ENCODE peak calls at places on chromosomes 7 and 10, in five cellular contexts. Z, G, N, F and R are unnamed samples.

GRCh38 chr10:103493362-103493871 is at the start of gene NEURL1:
- DNase-seq in Z (peak), G (peak), N (no peak), F (no peak), R (no peak)

GRCh38 chr10:20855398-20856038 is 41.6 kb downstream of the NEBL start:
- DNase-seq in Z (no peak), G (no peak), N (no peak), F (peak), R (no peak)

GRCh38 chr10:101130984-101131961 is at the start of gene TLX1:
- DNase-seq in Z (no peak), G (no peak), N (peak), F (no peak), R (no peak)

GRCh38 chr10:90885176-90885575 is 13.4 kb downstream of the RPP30 start:
- DNase-seq in Z (no peak), G (no peak), N (no peak), F (no peak), R (no peak)

GRCh38 chr7:47893238-47893637 is 55.0 kb downstream of the PKD1L1 start:
- DNase-seq in Z (no peak), G (no peak), N (peak), F (no peak), R (peak)

GRCh38 chr7:24401628-24402593 is 117.9 kb downstream of the NPY start:
- DNase-seq in Z (no peak), G (no peak), N (no peak), F (peak), R (peak)

GRCh38 chr10:13998090-13998838 is 332.5 kb downstream of the FRMD4A start:
- DNase-seq in Z (no peak), G (no peak), N (no peak), F (no peak), R (no peak)

GRCh38 chr7:132742152-132742551 is 165.9 kb upstream of the PLXNA4 start:
- DNase-seq in Z (no peak), G (no peak), N (peak), F (peak), R (peak)

GRCh38 chr7:158863611-158864506 is 7.5 kb downstream of the DYNC2I1 start:
- DNase-seq in Z (peak), G (peak), N (peak), F (peak), R (peak)

GRCh38 chr10:24762966-24763623 is 39.4 kb upstream of the ARHGAP21 start:
- DNase-seq in Z (no peak), G (no peak), N (peak), F (peak), R (peak)

GRCh38 chr10:29482591-29483421 is 152.0 kb downstream of the SVIL start:
- DNase-seq in Z (peak), G (no peak), N (no peak), F (no peak), R (no peak)

GRCh38 chr7:2903686-2904162 is 59.6 kb upstream of the GNA12 start:
- DNase-seq in Z (no peak), G (no peak), N (no peak), F (no peak), R (no peak)

GRCh38 chr10:100655760-100656421 is 89.5 kb upstream of the PAX2 start:
- DNase-seq in Z (no peak), G (no peak), N (no peak), F (no peak), R (no peak)

GRCh38 chr7:156475179-156475578 is 165.4 kb upstream of the RNF32 start:
- DNase-seq in Z (no peak), G (no peak), N (no peak), F (no peak), R (no peak)

GRCh38 chr10:48224979-48225560 is 49.4 kb downstream of the FRMPD2 start:
- DNase-seq in Z (no peak), G (no peak), N (no peak), F (no peak), R (no peak)

GRCh38 chr7:50508471-50508943 is 56.7 kb downstream of the DDC start:
- DNase-seq in Z (no peak), G (peak), N (no peak), F (no peak), R (no peak)

GRCh38 chr10:29648114-29648982 is 13.6 kb upstream of the SVIL start:
- DNase-seq in Z (peak), G (no peak), N (no peak), F (no peak), R (no peak)

GRCh38 chr10:118595598-118596425 is at the start of gene PRLHR:
- DNase-seq in Z (no peak), G (no peak), N (peak), F (no peak), R (peak)

GRCh38 chr10:62870866-62871265 is 54.7 kb upstream of the EGR2 start:
- DNase-seq in Z (no peak), G (no peak), N (no peak), F (no peak), R (no peak)

GRCh38 chr7:1934756-1935155 is 264.7 kb downstream of the ELFN1 start:
- DNase-seq in Z (no peak), G (no peak), N (no peak), F (no peak), R (no peak)

GRCh38 chr7:4882169-4882741 is 1.3 kb downstream of the RADIL start:
- DNase-seq in Z (no peak), G (no peak), N (no peak), F (no peak), R (no peak)

GRCh38 chr10:79171504-79171903 is 102.7 kb downstream of the ZMIZ1 start:
- DNase-seq in Z (no peak), G (no peak), N (no peak), F (no peak), R (no peak)

GRCh38 chr7:108347616-108348015 is 108.6 kb downstream of the NRCAM start:
- DNase-seq in Z (no peak), G (no peak), N (peak), F (peak), R (peak)

GRCh38 chr7:87784424-87784823 is 91.7 kb downstream of the SLC25A40 start:
- DNase-seq in Z (no peak), G (no peak), N (no peak), F (no peak), R (no peak)

GRCh38 chr7:91050677-91051076 is 213.6 kb upstream of the FZD1 start:
- DNase-seq in Z (no peak), G (no peak), N (no peak), F (no peak), R (no peak)

GRCh38 chr7:112723416-112723815 is 66.8 kb downstream of the TMEM168 start:
- DNase-seq in Z (no peak), G (no peak), N (no peak), F (no peak), R (no peak)

GRCh38 chr7:39042706-39043105 is 65.0 kb downstream of the POU6F2 start:
- DNase-seq in Z (no peak), G (no peak), N (no peak), F (no peak), R (no peak)

GRCh38 chr7:81081626-81082025 is 162.8 kb upstream of the SEMA3C start:
- DNase-seq in Z (no peak), G (no peak), N (no peak), F (no peak), R (no peak)

GRCh38 chr10:96619120-96619519 is 32.3 kb upstream of the TM9SF3 start:
- DNase-seq in Z (no peak), G (no peak), N (no peak), F (no peak), R (no peak)

GRCh38 chr7:22625251-22625650 is 101.7 kb upstream of the IL6 start:
- DNase-seq in Z (no peak), G (no peak), N (no peak), F (no peak), R (no peak)

GRCh38 chr7:69896100-69896499 is 297.8 kb downstream of the AUTS2 start:
- DNase-seq in Z (no peak), G (no peak), N (no peak), F (no peak), R (no peak)

GRCh38 chr7:70527489-70527888 is 604.5 kb upstream of the GALNT17 start:
- DNase-seq in Z (no peak), G (no peak), N (no peak), F (no peak), R (no peak)